ENCODE peak calls at places on chromosomes 3 and 15, in nine cellular contexts. J, V, L, Y, A, Z, R, P and W are unnamed samples.

GRCh38 chr3:29751647-29752263 is 470.9 kb downstream of the RBMS3 start:
- DNase-seq in J (no peak), V (no peak), L (peak; percentile 47), Y (no peak), A (no peak), Z (no peak), R (no peak), P (peak; percentile 31), W (no peak)

GRCh38 chr15:101348643-101349496 is 53.8 kb upstream of the SNRPA1 start:
- DNase-seq in J (peak; percentile 67), V (no peak), L (no peak), Y (no peak), A (no peak), Z (no peak), R (no peak), P (peak; percentile 31), W (no peak)

GRCh38 chr3:194870394-194871110 is 184.9 kb downstream of the FAM43A start:
- DNase-seq in J (peak; percentile 77), V (no peak), L (no peak), Y (no peak), A (no peak), Z (no peak), R (no peak), P (peak; percentile 60), W (no peak)

GRCh38 chr3:189547448-189547847 is 83.7 kb upstream of the TP63 start:
- DNase-seq in J (no peak), V (no peak), L (no peak), Y (no peak), A (no peak), Z (no peak), R (no peak), P (no peak), W (no peak)

GRCh38 chr15:67469680-67470079 is 51.3 kb upstream of the C15orf61 start:
- DNase-seq in J (no peak), V (no peak), L (no peak), Y (no peak), A (no peak), Z (no peak), R (no peak), P (no peak), W (no peak)

GRCh38 chr3:71533588-71533987 is 49.9 kb downstream of the FOXP1 start:
- DNase-seq in J (no peak), V (no peak), L (no peak), Y (no peak), A (no peak), Z (no peak), R (no peak), P (no peak), W (no peak)

GRCh38 chr3:9965200-9965875 is 13.1 kb upstream of the PRRT3 start:
- DNase-seq in J (no peak), V (no peak), L (no peak), Y (no peak), A (peak; percentile 8), Z (no peak), R (no peak), P (no peak), W (no peak)

GRCh38 chr3:14280326-14280725 is 101.7 kb downstream of the LSM3 start:
- DNase-seq in J (no peak), V (no peak), L (no peak), Y (no peak), A (no peak), Z (no peak), R (no peak), P (no peak), W (no peak)

GRCh38 chr15:94255540-94255939 is 24.2 kb downstream of the MCTP2 start:
- DNase-seq in J (no peak), V (no peak), L (no peak), Y (no peak), A (no peak), Z (no peak), R (no peak), P (no peak), W (no peak)

GRCh38 chr3:138114988-138115971 is at the start of gene DZIP1L:
- DNase-seq in J (peak; percentile 36), V (peak; percentile 90), L (peak; percentile 68), Y (peak; percentile 41), A (peak; percentile 83), Z (peak; percentile 79), R (peak; percentile 57), P (peak; percentile 78), W (no peak)

GRCh38 chr15:35746121-35746520 is 200.2 kb upstream of the DPH6 start:
- DNase-seq in J (no peak), V (no peak), L (no peak), Y (no peak), A (no peak), Z (no peak), R (no peak), P (peak; percentile 46), W (no peak)

GRCh38 chr3:194994551-194994981 is 276.4 kb downstream of the XXYLT1 start:
- DNase-seq in J (peak; percentile 8), V (no peak), L (no peak), Y (no peak), A (peak; percentile 34), Z (no peak), R (no peak), P (no peak), W (no peak)

DNA sequence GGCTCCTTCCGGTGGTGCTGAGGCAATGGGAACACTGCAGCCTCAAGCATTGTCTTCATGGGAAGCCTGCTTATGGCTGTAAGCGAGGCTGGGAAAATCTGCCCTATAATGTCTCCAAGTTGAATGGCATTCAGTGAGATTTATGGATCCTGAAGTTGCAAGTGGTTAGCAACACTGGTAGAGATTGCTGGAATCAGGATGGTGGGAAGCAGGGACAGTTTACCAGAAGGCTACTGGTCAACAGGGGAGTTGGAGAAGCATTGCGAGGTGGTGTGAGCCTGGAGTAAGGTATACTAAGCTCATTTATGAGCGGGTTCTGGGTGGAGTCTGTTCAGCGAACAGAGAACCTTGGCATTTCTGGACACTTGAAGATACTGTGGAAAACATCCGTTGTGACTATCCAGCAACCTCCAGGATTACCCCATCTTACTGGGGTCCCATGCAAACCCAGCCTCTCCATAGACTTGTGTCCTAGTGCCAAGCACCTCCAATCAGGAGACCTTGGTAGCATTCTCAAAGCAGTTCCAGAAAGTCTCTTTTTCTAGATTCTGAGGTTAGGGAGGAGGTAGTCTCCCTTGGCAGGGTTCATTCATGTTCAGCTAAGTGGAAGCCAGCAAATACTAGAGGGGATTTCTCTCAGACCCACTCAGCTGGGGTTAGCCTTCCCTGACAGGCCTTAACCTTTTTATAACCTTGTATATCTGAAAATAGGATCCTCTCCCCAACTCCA is 7.3 kb downstream of the RPSA start:
- DNase-seq in J (no peak), V (no peak), L (no peak), Y (no peak), A (no peak), Z (no peak), R (peak; percentile 35), P (peak; percentile 45), W (no peak)
- H3K4me3 ChIP-seq in J (no peak overlapping the region), V (no peak overlapping the region), L (no peak overlapping the region), Y (no peak overlapping the region), A (no peak overlapping the region), Z (no peak overlapping the region), R (no peak overlapping the region), P (no peak overlapping the region), W (no peak overlapping the region)

GRCh38 chr3:52754373-52754772 is 16.4 kb downstream of the NEK4 start:
- DNase-seq in J (no peak), V (no peak), L (no peak), Y (no peak), A (no peak), Z (no peak), R (no peak), P (no peak), W (no peak)
- H3K4me3 ChIP-seq in J (no peak overlapping the region), V (no peak overlapping the region), L (no peak overlapping the region), Y (no peak overlapping the region), A (no peak overlapping the region), Z (no peak overlapping the region), R (no peak overlapping the region), P (no peak overlapping the region), W (no peak overlapping the region)

DNA sequence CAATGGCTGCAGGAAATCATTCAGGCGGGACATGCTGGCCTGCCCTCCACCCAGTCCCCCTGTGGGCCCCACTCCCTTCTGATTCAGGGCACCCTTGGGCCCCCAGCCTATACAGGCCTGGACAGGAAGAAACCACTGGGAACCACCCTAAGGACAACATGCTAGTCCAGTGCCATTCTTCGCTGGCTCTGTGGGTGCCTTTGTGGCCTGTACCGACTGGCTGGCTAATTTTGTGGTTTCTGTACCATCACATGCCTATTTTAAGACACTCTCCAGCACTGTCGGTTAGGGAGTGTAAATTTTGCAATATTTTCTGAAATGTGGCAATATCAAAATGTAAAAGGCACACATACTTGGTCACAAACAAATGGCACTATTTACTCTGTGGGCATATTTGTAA is 61.4 kb upstream of the POLG start:
- DNase-seq in J (no peak), V (no peak), L (no peak), Y (no peak), A (no peak), Z (no peak), R (no peak), P (no peak), W (no peak)
- H3K4me3 ChIP-seq in J (no peak overlapping the region), V (no peak overlapping the region), L (no peak overlapping the region), Y (no peak overlapping the region), A (no peak overlapping the region), Z (no peak overlapping the region), R (no peak overlapping the region), P (no peak overlapping the region), W (no peak overlapping the region)

GRCh38 chr15:60390931-60391501 is 6.8 kb downstream of the ANXA2 start:
- DNase-seq in J (peak; percentile 77), V (peak; percentile 88), L (peak; percentile 90), Y (no peak), A (no peak), Z (peak; percentile 64), R (peak; percentile 51), P (peak; percentile 91), W (no peak)

GRCh38 chr15:60390231-60390630 is 7.6 kb downstream of the ANXA2 start:
- DNase-seq in J (no peak), V (no peak), L (no peak), Y (no peak), A (no peak), Z (no peak), R (no peak), P (no peak), W (no peak)

GRCh38 chr15:60392601-60392985 is 5.2 kb downstream of the ANXA2 start:
- DNase-seq in J (no peak), V (no peak), L (peak; percentile 76), Y (peak; percentile 81), A (no peak), Z (no peak), R (peak; percentile 44), P (peak; percentile 82), W (no peak)

GRCh38 chr15:60392986-60393811 is 4.6 kb downstream of the ANXA2 start:
- DNase-seq in J (peak; percentile 85), V (no peak), L (peak; percentile 93), Y (peak; percentile 89), A (no peak), Z (peak; percentile 92), R (peak; percentile 59), P (peak; percentile 98), W (no peak)

DNA sequence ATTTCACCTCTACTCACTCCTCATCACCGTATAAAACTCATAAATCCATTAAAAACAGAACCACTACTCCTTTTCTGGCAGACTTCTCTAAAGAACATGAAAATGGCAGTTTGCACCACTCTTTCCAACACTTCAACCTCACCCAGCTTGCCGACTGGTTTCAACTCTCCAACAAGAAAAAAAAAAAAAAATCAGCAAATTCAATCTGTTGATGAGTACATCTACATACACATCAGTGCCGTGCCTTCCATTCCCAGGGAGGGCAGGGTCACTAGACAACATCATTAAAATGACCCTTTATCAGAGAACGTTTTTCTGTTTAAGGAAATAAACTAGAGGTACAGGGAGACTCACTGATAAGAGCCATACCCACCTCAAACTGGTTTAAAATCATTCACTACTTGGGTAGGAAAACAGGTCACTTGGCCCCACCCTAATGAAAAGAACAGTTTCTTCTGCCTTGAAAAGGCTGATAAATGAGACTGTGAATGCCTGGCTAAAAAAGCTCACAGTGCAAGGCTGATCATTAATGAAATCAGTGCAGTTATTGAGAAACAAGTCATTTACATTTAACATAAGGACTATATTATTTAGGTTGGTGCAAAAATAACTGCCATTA is 6.0 kb downstream of the ANXA2 start:
- DNase-seq in J (no peak), V (no peak), L (no peak), Y (no peak), A (no peak), Z (no peak), R (no peak), P (no peak), W (no peak)
- H3K4me3 ChIP-seq in J (no peak overlapping the region), V (no peak overlapping the region), L (peak overlapping the region; percentile 15), Y (peak overlapping the region; percentile 35), A (peak overlapping the region; percentile 3), Z (no peak overlapping the region), R (no peak overlapping the region), P (no peak overlapping the region), W (peak overlapping the region; percentile 13)